ENCODE peak calls at places on chromosomes 5 and 9, in eight cellular contexts. G is stimulated activated CD8-positive, alpha-beta memory T cell treated with anti-CD3 and anti-CD28 coated beads, Interleukin-4, amount 100 ng/mL, for 24 hours; B is T-cell; Y is T-helper 1 cell; H is amygdala; X is mucosa of descending colon; Z is NCI-H2081; F is AML-193. K is an unnamed sample.

GRCh38 chr5:10656176-10656830 is 92.4 kb downstream of the ANKRD33B start:
- DNase-seq in G (no peak), B (no peak), Y (no peak), H (no peak), X (no peak), Z (no peak), F (no peak), K (no peak)

GRCh38 chr9:122090287-122090883 is 2.7 kb downstream of the TTLL11 start:
- DNase-seq in G (no peak), B (no peak), Y (no peak), H (no peak), X (no peak), Z (no peak), F (no peak), K (no peak)

GRCh38 chr5:147403659-147404640 is 105.9 kb downstream of the DPYSL3 start:
- DNase-seq in G (no peak), B (no peak), Y (no peak), H (no peak), X (no peak), Z (no peak), F (peak), K (peak)

GRCh38 chr9:135989722-135990467 is 28.7 kb upstream of the UBAC1 start:
- DNase-seq in G (no peak), B (peak), Y (no peak), H (peak), X (no peak), Z (peak), F (no peak), K (peak)

GRCh38 chr5:62376064-62376463 is 27.6 kb downstream of the DIMT1 start:
- DNase-seq in G (no peak), B (no peak), Y (no peak), H (no peak), X (no peak), Z (no peak), F (no peak), K (no peak)

GRCh38 chr9:135864447-135865049 is 42.8 kb downstream of the CAMSAP1 start:
- DNase-seq in G (peak), B (peak), Y (peak), H (peak), X (peak), Z (peak), F (peak), K (peak)

GRCh38 chr5:96474073-96474472 is 41.0 kb upstream of the PCSK1 start:
- DNase-seq in G (no peak), B (no peak), Y (no peak), H (no peak), X (no peak), Z (no peak), F (no peak), K (no peak)

GRCh38 chr5:111707624-111708165 is 49.3 kb downstream of the NREP start:
- DNase-seq in G (no peak), B (no peak), Y (no peak), H (no peak), X (no peak), Z (no peak), F (no peak), K (no peak)

GRCh38 chr9:111691686-111692329 is 30.4 kb downstream of the GNG10 start:
- DNase-seq in G (no peak), B (no peak), Y (no peak), H (no peak), X (no peak), Z (peak), F (peak), K (peak)

GRCh38 chr9:115615821-115616665 is 498.1 kb upstream of the TNC start:
- DNase-seq in G (no peak), B (no peak), Y (no peak), H (no peak), X (no peak), Z (no peak), F (no peak), K (no peak)